ENCODE peak calls at places on chromosomes 12 and 14, in eight cellular contexts. C is adipocyte, X is BE2C, N is A673, Z is suprapubic skin, B is neural progenitor cell, L is aorta, T is heart left ventricle. F is an unnamed sample.

GRCh38 chr12:54940695-54941315 is 43.8 kb downstream of the TESPA1 start:
- DNase-seq in C (no peak), X (no peak), N (no peak), Z (no peak), B (no peak), L (no peak), T (no peak), F (no peak)

GRCh38 chr14:52033131-52033642 is 35.7 kb downstream of the NID2 start:
- DNase-seq in C (peak; percentile 80), X (no peak), N (peak; percentile 88), Z (no peak), B (peak; percentile 46), L (no peak), T (no peak), F (no peak)

GRCh38 chr12:63410197-63410596 is 258.1 kb downstream of the DPY19L2 start:
- DNase-seq in C (no peak), X (no peak), N (peak; percentile 93), Z (no peak), B (peak; percentile 14), L (no peak), T (no peak), F (no peak)

GRCh38 chr12:105672171-105672570 is 341.7 kb downstream of the C12orf75 start:
- DNase-seq in C (no peak), X (no peak), N (no peak), Z (no peak), B (no peak), L (no peak), T (no peak), F (no peak)

GRCh38 chr14:38526841-38527501 is 271.1 kb upstream of the CLEC14A start:
- DNase-seq in C (no peak), X (no peak), N (peak; percentile 96), Z (no peak), B (no peak), L (no peak), T (no peak), F (no peak)

GRCh38 chr12:121953695-121954094 is 35.3 kb downstream of the CFAP251 start:
- DNase-seq in C (no peak), X (no peak), N (no peak), Z (no peak), B (no peak), L (no peak), T (no peak), F (no peak)

GRCh38 chr14:92317511-92317910 is 5.5 kb upstream of the SLC24A4 start:
- DNase-seq in C (no peak), X (no peak), N (no peak), Z (no peak), B (no peak), L (no peak), T (no peak), F (no peak)

GRCh38 chr12:11638271-11638916 is 11.1 kb upstream of the ETV6 start:
- DNase-seq in C (peak; percentile 25), X (no peak), N (no peak), Z (no peak), B (no peak), L (no peak), T (no peak), F (no peak)

GRCh38 chr12:110585231-110585799 is 2.2 kb upstream of the PPTC7 start:
- DNase-seq in C (peak; percentile 50), X (no peak), N (no peak), Z (no peak), B (peak; percentile 44), L (peak; percentile 64), T (no peak), F (peak; percentile 51)

GRCh38 chr12:110579889-110580253 is 3.2 kb downstream of the PPTC7 start:
- DNase-seq in C (no peak), X (no peak), N (no peak), Z (no peak), B (no peak), L (no peak), T (no peak), F (no peak)

GRCh38 chr12:110581951-110582285 is 1.2 kb downstream of the PPTC7 start:
- DNase-seq in C (no peak), X (no peak), N (peak; percentile 21), Z (no peak), B (no peak), L (no peak), T (no peak), F (no peak)

GRCh38 chr12:110582286-110583136 is 607 bp downstream of the PPTC7 start:
- DNase-seq in C (peak; percentile 80), X (peak; percentile 54), N (peak; percentile 63), Z (peak; percentile 87), B (peak; percentile 57), L (peak; percentile 81), T (peak; percentile 85), F (peak; percentile 80)

DNA sequence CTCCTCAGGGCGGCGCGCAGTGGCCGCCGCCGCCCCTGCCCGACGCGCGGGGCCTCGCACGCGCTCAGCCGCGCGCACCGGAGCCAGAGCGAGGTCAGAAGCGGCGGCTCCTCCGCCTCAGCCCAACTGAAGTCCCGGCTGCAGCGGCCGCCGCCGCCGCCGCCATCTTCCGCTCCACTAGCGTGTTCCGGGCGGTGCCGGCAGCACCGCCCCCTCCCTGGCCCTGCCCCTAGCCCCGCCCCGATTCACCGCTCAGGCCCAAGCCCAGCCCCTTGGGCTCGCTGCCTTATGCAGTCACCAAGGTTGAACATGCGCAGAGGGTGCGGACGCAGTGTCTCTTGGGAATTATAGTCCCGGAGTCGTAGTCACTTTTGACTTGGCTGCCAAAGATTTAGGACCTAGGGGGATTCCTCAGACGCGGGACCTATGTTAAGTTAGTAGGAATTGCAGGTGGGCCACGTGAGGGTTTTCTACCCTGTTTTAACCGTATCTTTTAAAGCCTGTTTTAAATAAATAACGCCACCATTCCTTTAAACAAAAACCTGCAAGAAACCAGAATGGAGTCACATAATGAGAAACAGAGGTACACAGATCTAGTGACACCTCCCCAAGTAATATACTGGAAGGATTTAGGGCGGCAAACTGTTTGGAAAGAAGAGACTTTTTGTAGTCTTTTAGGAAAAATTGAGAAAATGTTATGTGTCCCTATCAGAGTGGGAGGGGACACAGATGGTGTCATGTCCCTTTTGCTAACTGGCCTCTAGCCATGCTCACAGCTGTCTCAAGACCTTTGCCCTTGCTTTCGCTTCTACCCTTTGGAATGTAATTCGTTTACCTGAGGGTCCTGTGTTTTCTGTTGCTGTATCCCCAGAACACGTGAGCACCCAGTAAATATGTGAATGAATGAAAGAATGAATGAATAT is at the start of gene PPTC7:
- DNase-seq in C (peak; percentile 99), X (peak; percentile 98), N (peak; percentile 98), Z (peak; percentile 98), B (peak; percentile 99), L (peak; percentile 98), T (peak; percentile 99), F (peak; percentile 94)
- H3K4me1 ChIP-seq in C (peaks cover 37% of the 10 kb centered on the region), X (peaks cover 4% of the 10 kb centered on the region), N (peaks cover 8% of the 10 kb centered on the region), Z (peaks cover 62% of the 10 kb centered on the region), B (peaks cover 21% of the 10 kb centered on the region), L (no peaks in the 10 kb centered on the region), T (peaks cover 4% of the 10 kb centered on the region), F (peaks cover 62% of the 10 kb centered on the region)

GRCh38 chr12:56955631-56956256 is 1.7 kb downstream of the RDH16 start:
- DNase-seq in C (peak; percentile 54), X (no peak), N (no peak), Z (no peak), B (no peak), L (no peak), T (no peak), F (no peak)

GRCh38 chr12:56954956-56955355 is 2.5 kb downstream of the RDH16 start:
- DNase-seq in C (no peak), X (no peak), N (no peak), Z (no peak), B (no peak), L (no peak), T (no peak), F (no peak)

GRCh38 chr12:56953314-56953713 is 4.1 kb downstream of the RDH16 start:
- DNase-seq in C (no peak), X (no peak), N (no peak), Z (no peak), B (no peak), L (no peak), T (no peak), F (no peak)

GRCh38 chr12:56951582-56952339 is 5.6 kb downstream of the RDH16 start:
- DNase-seq in C (no peak), X (no peak), N (no peak), Z (no peak), B (no peak), L (no peak), T (no peak), F (no peak)

DNA sequence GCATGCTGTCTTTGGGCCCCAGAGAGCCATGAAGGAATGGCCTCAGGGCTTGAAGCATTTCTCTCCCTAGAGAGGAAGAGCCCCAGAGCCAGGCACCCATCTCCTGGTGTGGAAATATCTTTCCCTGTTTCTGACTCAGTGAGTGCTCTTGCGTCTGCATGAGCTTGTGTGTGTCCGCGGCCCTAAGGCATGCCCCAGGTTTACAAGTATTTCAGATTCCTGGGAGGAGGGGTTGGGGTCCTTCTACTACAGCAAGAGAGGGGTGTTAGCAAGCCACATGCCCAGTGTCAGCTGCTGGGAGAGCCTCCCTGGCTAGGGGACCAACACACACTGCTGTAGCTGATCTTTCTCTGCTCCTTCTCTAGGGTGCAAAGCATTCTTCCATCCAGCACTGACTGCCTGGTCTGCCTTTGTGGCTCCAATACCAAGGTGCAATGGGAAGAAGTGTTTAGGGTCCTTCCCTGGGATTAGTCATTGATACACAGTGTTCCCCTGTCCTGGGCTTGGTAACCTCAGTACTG is 3.3 kb downstream of the RDH16 start:
- DNase-seq in C (no peak), X (no peak), N (no peak), Z (no peak), B (no peak), L (no peak), T (no peak), F (no peak)
- H3K36me3 ChIP-seq in C (no peaks in the 10 kb centered on the region), X (no peaks in the 10 kb centered on the region), N (no peaks in the 10 kb centered on the region), Z (no peaks in the 10 kb centered on the region), B (no peaks in the 10 kb centered on the region), L (peaks cover 2% of the 10 kb centered on the region), T (no peaks in the 10 kb centered on the region), F (no peaks in the 10 kb centered on the region)

DNA sequence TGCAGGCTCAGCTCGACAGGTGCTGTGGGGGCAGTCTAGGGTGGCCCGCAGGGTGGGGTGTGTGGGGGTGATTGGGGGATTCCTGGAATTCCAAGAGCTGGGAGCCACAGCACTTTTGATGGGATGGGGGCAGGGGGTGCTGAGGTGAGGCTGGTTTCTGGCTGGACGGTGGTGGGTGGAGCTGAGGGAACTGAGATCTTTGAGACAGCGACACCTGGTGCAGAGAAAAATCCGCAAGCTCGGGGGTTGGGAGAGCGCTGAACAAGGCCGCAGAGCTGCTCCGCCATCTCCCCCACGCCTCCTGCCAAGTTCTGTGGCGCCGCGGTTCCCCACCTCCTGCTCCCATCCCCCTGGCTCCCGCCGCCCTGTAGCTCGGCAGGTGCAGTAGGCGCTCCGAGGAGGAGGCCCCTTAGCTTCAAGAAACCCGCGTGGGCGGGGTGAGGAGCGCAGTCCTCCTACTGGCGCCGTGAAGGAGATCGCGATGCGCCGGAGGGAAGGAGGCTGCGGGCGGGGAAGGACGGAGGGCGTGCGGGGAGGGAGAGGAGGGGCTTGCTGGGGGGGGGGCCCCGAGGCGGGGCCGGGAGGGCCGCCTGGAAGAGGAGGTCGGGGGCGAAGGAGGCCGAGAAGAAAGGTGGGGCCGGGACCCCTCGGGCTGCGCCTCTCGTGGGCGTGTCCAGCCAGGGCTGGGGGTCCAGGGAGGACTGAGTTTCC is 1.3 kb upstream of the TEDC1 start:
- DNase-seq in C (peak; percentile 83), X (peak; percentile 88), N (peak; percentile 93), Z (peak; percentile 95), B (peak; percentile 91), L (peak; percentile 92), T (peak; percentile 85), F (peak; percentile 92)
- H3K4me1 ChIP-seq in C (peaks cover 3% of the 10 kb centered on the region), X (peaks cover 27% of the 10 kb centered on the region), N (peaks cover 22% of the 10 kb centered on the region), Z (peaks cover 72% of the 10 kb centered on the region), B (peaks cover 21% of the 10 kb centered on the region), L (no peaks in the 10 kb centered on the region), T (peaks cover 13% of the 10 kb centered on the region), F (peaks cover 43% of the 10 kb centered on the region)

GRCh38 chr12:124637586-124637985 is 70.2 kb upstream of the NCOR2 start:
- DNase-seq in C (no peak), X (no peak), N (no peak), Z (no peak), B (no peak), L (no peak), T (no peak), F (no peak)

GRCh38 chr12:124636138-124636968 is 68.9 kb upstream of the NCOR2 start:
- DNase-seq in C (no peak), X (peak; percentile 76), N (peak; percentile 64), Z (no peak), B (no peak), L (peak; percentile 87), T (no peak), F (peak; percentile 16)

GRCh38 chr12:124639407-124639806 is 72.0 kb upstream of the NCOR2 start:
- DNase-seq in C (no peak), X (no peak), N (no peak), Z (no peak), B (no peak), L (no peak), T (no peak), F (no peak)

GRCh38 chr12:124635316-124635715 is 67.9 kb upstream of the NCOR2 start:
- DNase-seq in C (no peak), X (no peak), N (no peak), Z (no peak), B (no peak), L (no peak), T (no peak), F (no peak)

DNA sequence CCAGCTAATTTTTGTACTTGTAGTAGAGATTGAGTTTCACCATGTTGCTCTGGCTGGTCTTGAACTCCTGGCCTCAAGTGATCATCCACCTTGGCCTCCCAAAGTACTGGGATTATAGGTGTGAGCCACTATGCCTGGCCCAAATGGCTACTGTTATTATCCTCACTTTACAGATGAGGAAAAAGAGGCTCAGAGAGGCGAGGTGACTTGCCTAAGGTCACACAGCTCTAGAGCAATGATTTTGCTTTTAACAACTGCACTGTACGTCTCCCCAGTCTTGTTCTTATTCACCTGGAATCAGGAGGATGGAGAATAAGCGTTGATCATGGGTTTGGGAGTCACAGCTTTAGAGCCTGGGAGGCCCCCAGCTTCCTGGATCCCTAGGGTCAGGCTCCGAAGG is 69.8 kb upstream of the NCOR2 start:
- DNase-seq in C (no peak), X (no peak), N (no peak), Z (no peak), B (no peak), L (no peak), T (no peak), F (no peak)
- H3K36me3 ChIP-seq in C (no peaks in the 10 kb centered on the region), X (no peaks in the 10 kb centered on the region), N (no peaks in the 10 kb centered on the region), Z (no peaks in the 10 kb centered on the region), B (no peaks in the 10 kb centered on the region), L (no peaks in the 10 kb centered on the region), T (no peaks in the 10 kb centered on the region), F (no peaks in the 10 kb centered on the region)